ENCODE peak calls at places on chromosomes 16 and 17, in five cellular contexts. One of them, this sample, is unnamed.

GRCh38 chr17:80425835-80426426 is 11.0 kb downstream of the ENDOV start:
- DNase-seq in NCI-H2171: no peak
- DNase-seq in activated effector memory CD4-positive, alpha-beta T cell treated with Interleukin-2 at 50 U/mL for 16 hours: no peak
- DNase-seq in Peyer's patch: peak; percentile 28
- DNase-seq in fibroblast of the conjunctiva: no peak
- DNase-seq in this sample: no peak

GRCh38 chr16:31428638-31429247 is 583 bp upstream of the COX6A2 start:
- DNase-seq in NCI-H2171: no peak
- DNase-seq in activated effector memory CD4-positive, alpha-beta T cell treated with Interleukin-2 at 50 U/mL for 16 hours: no peak
- DNase-seq in Peyer's patch: peak; percentile 9
- DNase-seq in fibroblast of the conjunctiva: no peak
- DNase-seq in this sample: no peak

GRCh38 chr16:11312718-11313492 is 31.8 kb upstream of the PRM1 start:
- DNase-seq in NCI-H2171: no peak
- DNase-seq in activated effector memory CD4-positive, alpha-beta T cell treated with Interleukin-2 at 50 U/mL for 16 hours: peak; percentile 7
- DNase-seq in Peyer's patch: peak; percentile 66
- DNase-seq in fibroblast of the conjunctiva: no peak
- DNase-seq in this sample: peak; percentile 90

GRCh38 chr17:15957206-15957605 is 12.3 kb downstream of the ADORA2B start:
- DNase-seq in NCI-H2171: no peak
- DNase-seq in activated effector memory CD4-positive, alpha-beta T cell treated with Interleukin-2 at 50 U/mL for 16 hours: no peak
- DNase-seq in Peyer's patch: no peak
- DNase-seq in fibroblast of the conjunctiva: no peak
- DNase-seq in this sample: no peak

GRCh38 chr17:64002658-64003525 is 4.7 kb downstream of the PRR29 start:
- DNase-seq in NCI-H2171: no peak
- DNase-seq in activated effector memory CD4-positive, alpha-beta T cell treated with Interleukin-2 at 50 U/mL for 16 hours: no peak
- DNase-seq in Peyer's patch: no peak
- DNase-seq in fibroblast of the conjunctiva: no peak
- DNase-seq in this sample: no peak

GRCh38 chr16:10579965-10580918 is at the start of gene EMP2:
- DNase-seq in NCI-H2171: peak; percentile 70
- DNase-seq in activated effector memory CD4-positive, alpha-beta T cell treated with Interleukin-2 at 50 U/mL for 16 hours: no peak
- DNase-seq in Peyer's patch: peak; percentile 85
- DNase-seq in fibroblast of the conjunctiva: peak; percentile 35
- DNase-seq in this sample: peak; percentile 75

GRCh38 chr17:17694229-17695081 is 13.2 kb downstream of the RAI1 start:
- DNase-seq in NCI-H2171: peak; percentile 73
- DNase-seq in activated effector memory CD4-positive, alpha-beta T cell treated with Interleukin-2 at 50 U/mL for 16 hours: peak; percentile 67
- DNase-seq in Peyer's patch: peak; percentile 84
- DNase-seq in fibroblast of the conjunctiva: no peak
- DNase-seq in this sample: peak; percentile 81

GRCh38 chr16:89505204-89506112 is 2.7 kb upstream of the SPG7 start:
- DNase-seq in NCI-H2171: no peak
- DNase-seq in activated effector memory CD4-positive, alpha-beta T cell treated with Interleukin-2 at 50 U/mL for 16 hours: peak; percentile 82
- DNase-seq in Peyer's patch: peak; percentile 94
- DNase-seq in fibroblast of the conjunctiva: peak; percentile 82
- DNase-seq in this sample: peak; percentile 73

GRCh38 chr17:81870155-81870977 is 771 bp downstream of the ARHGDIA start:
- DNase-seq in NCI-H2171: no peak
- DNase-seq in activated effector memory CD4-positive, alpha-beta T cell treated with Interleukin-2 at 50 U/mL for 16 hours: no peak
- DNase-seq in Peyer's patch: peak; percentile 76
- DNase-seq in fibroblast of the conjunctiva: no peak
- DNase-seq in this sample: peak; percentile 84

GRCh38 chr16:87580855-87581261 is 21.4 kb upstream of the JPH3 start:
- DNase-seq in NCI-H2171: no peak
- DNase-seq in activated effector memory CD4-positive, alpha-beta T cell treated with Interleukin-2 at 50 U/mL for 16 hours: no peak
- DNase-seq in Peyer's patch: no peak
- DNase-seq in fibroblast of the conjunctiva: peak; percentile 35
- DNase-seq in this sample: peak; percentile 100

GRCh38 chr16:70553645-70554044 is 30.0 kb downstream of the SF3B3 start:
- DNase-seq in NCI-H2171: no peak
- DNase-seq in activated effector memory CD4-positive, alpha-beta T cell treated with Interleukin-2 at 50 U/mL for 16 hours: no peak
- DNase-seq in Peyer's patch: no peak
- DNase-seq in fibroblast of the conjunctiva: peak; percentile 65
- DNase-seq in this sample: no peak

GRCh38 chr16:49092704-49093103 is 188.9 kb downstream of the CBLN1 start:
- DNase-seq in NCI-H2171: no peak
- DNase-seq in activated effector memory CD4-positive, alpha-beta T cell treated with Interleukin-2 at 50 U/mL for 16 hours: no peak
- DNase-seq in Peyer's patch: no peak
- DNase-seq in fibroblast of the conjunctiva: no peak
- DNase-seq in this sample: no peak

GRCh38 chr17:39167492-39167891 is 1.5 kb upstream of the ARL5C start:
- DNase-seq in NCI-H2171: peak; percentile 72
- DNase-seq in activated effector memory CD4-positive, alpha-beta T cell treated with Interleukin-2 at 50 U/mL for 16 hours: no peak
- DNase-seq in Peyer's patch: no peak
- DNase-seq in fibroblast of the conjunctiva: no peak
- DNase-seq in this sample: no peak

GRCh38 chr16:4386951-4387565 is 15.4 kb downstream of the VASN start:
- DNase-seq in NCI-H2171: no peak
- DNase-seq in activated effector memory CD4-positive, alpha-beta T cell treated with Interleukin-2 at 50 U/mL for 16 hours: no peak
- DNase-seq in Peyer's patch: no peak
- DNase-seq in fibroblast of the conjunctiva: no peak
- DNase-seq in this sample: peak; percentile 70

GRCh38 chr17:17685775-17686291 is 4.6 kb downstream of the RAI1 start:
- DNase-seq in NCI-H2171: no peak
- DNase-seq in activated effector memory CD4-positive, alpha-beta T cell treated with Interleukin-2 at 50 U/mL for 16 hours: no peak
- DNase-seq in Peyer's patch: peak; percentile 71
- DNase-seq in fibroblast of the conjunctiva: no peak
- DNase-seq in this sample: peak; percentile 74

GRCh38 chr16:89491238-89491869 is 993 bp upstream of the ANKRD11 start:
- DNase-seq in NCI-H2171: no peak
- DNase-seq in activated effector memory CD4-positive, alpha-beta T cell treated with Interleukin-2 at 50 U/mL for 16 hours: no peak
- DNase-seq in Peyer's patch: no peak
- DNase-seq in fibroblast of the conjunctiva: no peak
- DNase-seq in this sample: no peak

GRCh38 chr17:38879878-38880727 is 10.2 kb downstream of the LASP1 start:
- DNase-seq in NCI-H2171: peak; percentile 43
- DNase-seq in activated effector memory CD4-positive, alpha-beta T cell treated with Interleukin-2 at 50 U/mL for 16 hours: no peak
- DNase-seq in Peyer's patch: no peak
- DNase-seq in fibroblast of the conjunctiva: peak; percentile 85
- DNase-seq in this sample: peak; percentile 90

GRCh38 chr16:56348168-56349085 is 76.9 kb downstream of the AMFR start:
- DNase-seq in NCI-H2171: no peak
- DNase-seq in activated effector memory CD4-positive, alpha-beta T cell treated with Interleukin-2 at 50 U/mL for 16 hours: no peak
- DNase-seq in Peyer's patch: no peak
- DNase-seq in fibroblast of the conjunctiva: no peak
- DNase-seq in this sample: no peak

GRCh38 chr17:50283246-50283645 is 9.0 kb downstream of the TMEM92 start:
- DNase-seq in NCI-H2171: no peak
- DNase-seq in activated effector memory CD4-positive, alpha-beta T cell treated with Interleukin-2 at 50 U/mL for 16 hours: no peak
- DNase-seq in Peyer's patch: no peak
- DNase-seq in fibroblast of the conjunctiva: no peak
- DNase-seq in this sample: no peak

GRCh38 chr17:70093163-70093562 is 18.1 kb downstream of the KCNJ16 start:
- DNase-seq in NCI-H2171: no peak
- DNase-seq in activated effector memory CD4-positive, alpha-beta T cell treated with Interleukin-2 at 50 U/mL for 16 hours: no peak
- DNase-seq in Peyer's patch: no peak
- DNase-seq in fibroblast of the conjunctiva: no peak
- DNase-seq in this sample: no peak

GRCh38 chr17:2634361-2634960 is 41.0 kb downstream of the PAFAH1B1 start:
- DNase-seq in NCI-H2171: peak; percentile 21
- DNase-seq in activated effector memory CD4-positive, alpha-beta T cell treated with Interleukin-2 at 50 U/mL for 16 hours: no peak
- DNase-seq in Peyer's patch: no peak
- DNase-seq in fibroblast of the conjunctiva: no peak
- DNase-seq in this sample: peak; percentile 9

GRCh38 chr16:89581045-89581695 is 5.6 kb downstream of the CPNE7 start:
- DNase-seq in NCI-H2171: no peak
- DNase-seq in activated effector memory CD4-positive, alpha-beta T cell treated with Interleukin-2 at 50 U/mL for 16 hours: no peak
- DNase-seq in Peyer's patch: no peak
- DNase-seq in fibroblast of the conjunctiva: peak; percentile 80
- DNase-seq in this sample: peak; percentile 96

This sample was measured in SJSA1.